ENCODE peak calls at places on chromosomes 16 and 17, in four cellular contexts. T, A, Z and R are unnamed samples.

GRCh38 chr16:20424129-20424866 is 15.0 kb downstream of the ACSM5 start:
- DNase-seq in Z (no peak), T (no peak), A (no peak), R (no peak)

GRCh38 chr17:82012482-82013295 is 10.0 kb downstream of the CENPX start:
- DNase-seq in A (no peak), Z (no peak), T (no peak), R (no peak)

GRCh38 chr17:29180051-29180787 is at the start of gene MYO18A:
- DNase-seq in T (no peak), Z (peak), A (peak), R (peak)

GRCh38 chr16:5820472-5820871 is 722.9 kb upstream of the EEF2KMT start:
- DNase-seq in T (peak), A (no peak), Z (no peak), R (no peak)

GRCh38 chr17:45146616-45147101 is 1.6 kb upstream of the HEXIM1 start:
- DNase-seq in T (no peak), A (peak), Z (peak), R (peak)

GRCh38 chr16:53817117-53817516 is 113.2 kb downstream of the FTO start:
- DNase-seq in A (peak), Z (no peak), T (peak), R (peak)

GRCh38 chr17:17737938-17738894 is 57.0 kb downstream of the RAI1 start:
- DNase-seq in T (no peak), A (no peak), Z (peak), R (no peak)

GRCh38 chr16:85923153-85924021 is 24.4 kb downstream of the IRF8 start:
- DNase-seq in A (peak), Z (no peak), T (no peak), R (peak)

GRCh38 chr16:65684230-65684629 is 562.4 kb upstream of the CDH11 start:
- DNase-seq in T (no peak), Z (no peak), A (no peak), R (no peak)

GRCh38 chr16:87012954-87013938 is 303.9 kb downstream of the C16orf95 start:
- DNase-seq in T (no peak), Z (no peak), A (no peak), R (no peak)

GRCh38 chr16:53131363-53132071 is 76.7 kb downstream of the CHD9 start:
- DNase-seq in Z (peak), T (no peak), A (peak), R (peak)

GRCh38 chr17:43950554-43950953 is 3.2 kb downstream of the PYY start:
- DNase-seq in T (no peak), A (no peak), Z (no peak), R (no peak)

GRCh38 chr16:89722392-89723278 is 1.3 kb downstream of the ZNF276 start:
- DNase-seq in A (peak), T (no peak), Z (peak), R (peak)

GRCh38 chr17:42679001-42679491 is 2.3 kb upstream of the PLEKHH3 start:
- DNase-seq in Z (peak), A (peak), T (no peak), R (peak)

GRCh38 chr17:27817731-27818130 is 17.4 kb upstream of the NOS2 start:
- DNase-seq in A (peak), Z (no peak), T (no peak), R (peak)

GRCh38 chr16:58339452-58339938 is 44.7 kb upstream of the PRSS54 start:
- DNase-seq in Z (no peak), A (peak), T (peak), R (peak)

DNA sequence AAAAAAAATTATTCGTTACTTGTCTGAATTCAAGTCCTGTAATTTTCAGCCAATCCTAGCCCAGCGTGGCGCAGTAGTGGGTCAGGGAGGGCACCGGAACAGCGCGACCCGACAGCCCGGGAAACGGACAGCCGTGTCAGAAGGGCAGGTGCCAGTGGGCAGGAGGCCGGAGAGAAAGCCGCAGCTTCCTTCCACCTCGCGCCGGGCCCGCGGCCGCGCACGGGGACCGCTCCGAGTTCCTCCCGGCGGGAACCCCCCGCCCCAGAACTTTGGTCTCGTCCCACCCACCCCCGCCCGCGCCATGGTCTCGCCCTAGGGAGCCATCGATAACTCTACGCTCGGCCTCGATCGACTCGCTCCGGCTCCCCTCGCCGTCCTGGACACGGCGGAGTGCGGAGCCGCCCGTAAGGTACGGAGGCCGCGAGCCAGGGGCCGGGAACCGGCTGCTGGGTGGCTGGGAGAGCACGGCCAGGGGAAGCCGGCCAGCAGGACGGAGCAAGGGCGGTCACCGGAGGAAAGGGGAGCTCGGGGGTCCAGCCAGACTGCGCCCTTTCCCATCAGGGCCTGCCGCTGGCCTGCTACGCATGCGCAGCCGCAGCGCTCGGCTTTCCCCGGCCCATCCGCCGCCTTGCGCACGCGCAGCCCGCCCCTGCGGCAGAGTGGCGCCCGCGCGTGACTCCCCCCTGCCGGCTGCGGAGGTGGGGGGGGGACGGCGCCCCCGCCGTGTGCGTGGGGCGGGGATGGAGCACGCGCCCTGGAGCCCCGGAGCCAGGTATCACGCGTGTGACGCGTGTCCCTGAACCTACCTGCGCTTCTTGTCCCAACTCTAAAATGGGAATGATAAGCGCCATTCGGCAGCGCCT is at the start of gene MLST8:
- DNase-seq in T (peak), Z (peak), A (peak), R (peak)
- TF ChIP-seq CTCF in T (peak), Z (peak), A (no peak), R (no peak)

GRCh38 chr17:10797848-10798328 is 6.0 kb downstream of the TMEM238L start:
- DNase-seq in A (no peak), Z (no peak), T (no peak), R (no peak)
- H3K4me3 ChIP-seq in A (no peak), Z (no peak), T (no peak), R (no peak)

GRCh38 chr16:2816751-2817495 is at the start of gene PRSS21:
- DNase-seq in Z (no peak), A (no peak), T (no peak), R (no peak)
- TF ChIP-seq CTCF in Z (peak), A (no peak), T (no peak), R (no peak)

DNA sequence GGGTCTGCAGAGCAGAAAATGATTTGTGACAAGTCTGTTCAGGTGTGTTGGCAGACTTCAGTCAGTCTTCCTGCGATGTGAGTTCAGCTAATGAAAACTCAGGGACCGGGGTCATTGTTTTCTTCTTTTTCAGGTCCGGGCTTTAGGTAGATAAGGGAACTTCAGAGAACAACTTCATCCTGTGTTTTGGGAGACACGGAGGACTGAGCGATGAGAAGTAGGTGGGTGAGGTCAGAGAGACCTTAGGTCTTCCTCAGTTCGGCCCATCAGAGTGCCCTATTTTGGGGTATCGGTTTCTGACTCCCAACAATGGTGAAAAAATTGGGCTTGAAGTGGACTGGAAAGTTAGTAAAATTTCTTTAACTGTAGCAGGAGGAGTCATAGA is 88.9 kb upstream of the ATF7IP2 start:
- DNase-seq in Z (no peak), T (no peak), A (no peak), R (no peak)
- H3K4me3 ChIP-seq in Z (no peak), T (no peak), A (no peak), R (no peak)